ENCODE peak calls at places on chromosome 19, in seven cellular contexts. W is K562, I is SK-N-SH, S is GM12878, V is HCT116, Z is H1, G is HepG2. T is an unnamed sample.

GRCh38 chr19:30856786-30857185 is 484.6 kb downstream of the ZNF536 start:
- DNase-seq in W (no peak), S (no peak), V (no peak), I (no peak), Z (peak), G (no peak), T (no peak)

GRCh38 chr19:48325265-48325910 is at the start of gene EMP3:
- DNase-seq in S (peak), I (no peak), G (no peak), W (peak), Z (peak), V (peak), T (peak)

GRCh38 chr19:31658993-31659896 is 310.0 kb upstream of the TSHZ3 start:
- DNase-seq in S (no peak), W (no peak), I (no peak), G (no peak), V (no peak), Z (no peak), T (no peak)

GRCh38 chr19:18802354-18802753 is 11.2 kb upstream of the COMP start:
- DNase-seq in V (no peak), S (no peak), G (peak), Z (peak), W (peak), I (peak), T (no peak)

GRCh38 chr19:55633866-55634265 is 6.9 kb upstream of the ZNF580 start:
- DNase-seq in G (no peak), S (no peak), W (no peak), Z (no peak), V (no peak), I (no peak), T (no peak)

GRCh38 chr19:36140289-36141038 is 598 bp downstream of the CAPNS1 start:
- DNase-seq in W (peak), G (peak), V (no peak), Z (peak), S (no peak), I (peak), T (peak)

GRCh38 chr19:49528211-49528771 is 488 bp downstream of the RCN3 start:
- DNase-seq in I (no peak), Z (peak), S (no peak), G (no peak), W (peak), V (no peak), T (no peak)

GRCh38 chr19:30097746-30098280 is 155.8 kb downstream of the URI1 start:
- DNase-seq in I (no peak), G (no peak), V (no peak), S (no peak), W (no peak), Z (no peak), T (no peak)

GRCh38 chr19:30001794-30002193 is 59.8 kb downstream of the URI1 start:
- DNase-seq in G (peak), S (no peak), Z (no peak), V (no peak), I (no peak), W (peak), T (no peak)

GRCh38 chr19:370641-371330 is 26.2 kb upstream of the MIER2 start:
- DNase-seq in W (no peak), Z (no peak), G (no peak), V (no peak), S (no peak), I (no peak), T (no peak)

GRCh38 chr19:46579286-46579944 is 21.7 kb upstream of the CALM3 start:
- DNase-seq in Z (peak), V (no peak), I (peak), W (peak), G (no peak), S (no peak), T (no peak)

GRCh38 chr19:46578450-46578849 is 22.7 kb upstream of the CALM3 start:
- DNase-seq in I (no peak), W (no peak), G (no peak), V (no peak), Z (no peak), S (no peak), T (no peak)

GRCh38 chr19:46573679-46574522 is 27.2 kb upstream of the CALM3 start:
- DNase-seq in I (no peak), Z (no peak), G (peak), W (no peak), V (no peak), S (no peak), T (no peak)

GRCh38 chr19:46571495-46571894 is 29.6 kb upstream of the CALM3 start:
- DNase-seq in I (peak), G (peak), S (no peak), W (peak), Z (peak), V (peak), T (peak)

GRCh38 chr19:46574533-46574932 is 26.6 kb upstream of the CALM3 start:
- DNase-seq in V (no peak), G (no peak), W (no peak), I (peak), S (no peak), Z (no peak), T (no peak)
- TF ChIP-seq JUND in V (no peak), G (no peak), W (no peak), I (no peak), S (no peak), Z (no peak), T (no peak)

GRCh38 chr19:56842421-56842820 is 1.9 kb upstream of the PEG3 start:
- DNase-seq in Z (no peak), G (no peak), S (no peak), I (no peak), W (no peak), V (no peak), T (no peak)
- TF ChIP-seq JUND in Z (no peak), G (no peak), S (no peak), I (no peak), W (no peak), V (no peak), T (no peak)

GRCh38 chr19:53808710-53809125 is 15.4 kb downstream of the NLRP12 start:
- DNase-seq in V (peak), S (no peak), G (peak), I (peak), Z (no peak), W (no peak), T (no peak)
- TF ChIP-seq JUND in V (no peak), S (no peak), G (no peak), I (no peak), Z (no peak), W (no peak), T (no peak)

GRCh38 chr19:34662919-34663318 is 14.0 kb downstream of the SCGB2B2 start:
- DNase-seq in V (peak), G (peak), W (peak), Z (no peak), S (no peak), I (peak), T (no peak)
- TF ChIP-seq JUND in V (no peak), G (no peak), W (no peak), Z (no peak), S (no peak), I (no peak), T (no peak)

GRCh38 chr19:15550273-15550672 is 41.9 kb downstream of the CYP4F22 start:
- DNase-seq in G (no peak), Z (no peak), V (no peak), S (no peak), I (no peak), W (no peak), T (no peak)
- TF ChIP-seq JUND in G (no peak), Z (no peak), V (no peak), S (no peak), I (no peak), W (no peak), T (no peak)

GRCh38 chr19:17236831-17237543 is 8.7 kb downstream of the NR2F6 start:
- DNase-seq in Z (no peak), S (no peak), W (no peak), V (no peak), G (no peak), I (no peak), T (no peak)

GRCh38 chr19:17232258-17232657 is 6.2 kb downstream of the OCEL1 start:
- DNase-seq in S (no peak), Z (no peak), V (no peak), I (no peak), W (no peak), G (no peak), T (no peak)

GRCh38 chr19:17235618-17236413 is 9.8 kb downstream of the OCEL1 start:
- DNase-seq in Z (peak), G (no peak), W (peak), V (no peak), S (no peak), I (peak), T (no peak)

GRCh38 chr19:17236414-17236716 is 9.4 kb downstream of the NR2F6 start:
- DNase-seq in I (no peak), G (no peak), S (no peak), W (no peak), V (no peak), Z (peak), T (no peak)

DNA sequence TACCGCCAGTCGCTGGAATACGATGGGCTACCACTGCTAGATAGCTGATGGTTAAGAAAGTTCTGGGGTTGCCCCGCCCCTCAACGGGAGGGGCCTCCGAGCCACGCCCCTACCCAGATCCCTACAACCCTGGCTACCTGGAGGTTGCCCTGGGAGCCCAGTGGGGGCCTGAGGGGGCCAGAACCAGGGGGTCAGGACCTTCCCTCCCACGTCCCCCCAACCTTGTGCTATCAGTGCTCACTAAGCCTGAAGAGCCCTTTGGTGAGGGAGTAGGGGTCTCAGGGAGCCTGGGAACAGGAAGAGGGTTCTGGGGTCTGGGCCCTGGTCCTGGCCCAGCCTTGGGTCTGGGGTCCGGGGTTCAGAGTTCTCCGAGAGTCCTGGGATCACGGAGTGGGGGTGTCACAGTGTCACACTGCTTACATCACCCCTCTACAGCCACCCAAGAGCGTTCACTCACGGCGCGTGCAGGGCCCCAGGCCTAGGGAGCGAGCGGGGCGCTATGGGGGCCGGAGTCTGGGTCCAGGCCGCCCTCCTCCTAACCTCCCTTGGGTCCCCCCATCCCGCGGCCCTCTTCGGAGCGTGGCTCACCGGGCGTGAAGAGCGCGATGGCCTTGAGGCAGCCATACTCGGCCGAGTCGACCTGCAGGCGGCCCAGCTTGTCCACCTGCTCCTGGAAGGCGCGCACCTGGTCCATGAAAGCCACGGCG is 9.0 kb downstream of the OCEL1 start:
- DNase-seq in V (no peak), W (peak), I (peak), G (no peak), Z (peak), S (no peak), T (no peak)
- TF ChIP-seq JUND in V (no peak), W (no peak), I (no peak), G (no peak), Z (no peak), S (no peak), T (no peak)

DNA sequence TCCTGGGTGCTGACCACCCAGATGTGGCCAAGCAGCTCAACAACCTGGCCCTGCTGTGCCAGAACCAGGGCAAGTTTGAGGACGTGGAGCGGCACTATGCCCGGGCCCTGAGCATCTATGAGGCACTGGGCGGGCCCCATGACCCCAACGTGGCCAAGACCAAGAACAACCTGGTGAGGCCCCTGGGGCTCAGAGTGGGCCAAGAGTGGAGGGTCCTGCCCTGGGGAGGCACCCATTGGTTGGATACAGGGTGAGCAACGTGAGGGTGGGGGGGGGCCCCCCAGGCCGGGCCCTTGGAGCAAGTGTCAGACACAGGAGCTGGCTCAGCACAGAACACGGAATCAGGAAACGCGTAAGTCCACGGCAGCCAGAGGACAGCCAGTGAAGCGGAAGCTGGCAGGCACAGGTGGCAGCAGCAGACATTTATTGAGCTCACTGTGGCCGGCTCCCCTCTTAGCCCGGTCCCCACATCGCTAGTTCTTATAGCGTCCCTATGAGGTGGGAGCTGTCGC is 8.9 kb downstream of the KLC3 start:
- DNase-seq in S (no peak), V (no peak), G (no peak), I (peak), W (no peak), Z (no peak), T (no peak)
- TF ChIP-seq JUND in S (no peak), V (no peak), G (no peak), I (no peak), W (no peak), Z (no peak), T (no peak)

GRCh38 chr19:57075125-57075524 is 44.7 kb upstream of the USP29 start:
- DNase-seq in G (no peak), S (no peak), Z (no peak), V (no peak), I (no peak), W (no peak), T (no peak)
- TF ChIP-seq JUND in G (no peak), S (no peak), Z (no peak), V (no peak), I (no peak), W (no peak), T (no peak)